ENCODE peak calls at places on chromosome X, in ten cellular contexts. Z is GM12865; M is activated CD4-positive, alpha-beta T cell treated with anti-CD3 and anti-CD28 coated beads, Interleukin-2, amount 50 U/mL, for 24 hours; D is T1000; T is erythroblast; G is NCI-H345; Y is fibroblast of the aortic adventitia; E is ureter; C is SK-N-DZ; V is GDM1. B is an unnamed sample.

GRCh38 chrX:54786972-54787371 is 11.1 kb downstream of the ITIH6 start:
- DNase-seq in G (peak; percentile 8), M (no peak), Y (no peak), V (no peak), T (no peak), Z (peak; percentile 36), E (no peak), C (peak; percentile 17), D (no peak), B (no peak)

GRCh38 chrX:131330735-131331134 is 41.6 kb upstream of the IGSF1 start:
- DNase-seq in G (no peak), T (no peak), D (no peak), C (no peak), E (no peak), Y (no peak), M (no peak), Z (no peak), V (no peak), B (no peak)

GRCh38 chrX:12128017-12128416 is 10.3 kb upstream of the FRMPD4 start:
- DNase-seq in D (no peak), G (no peak), E (no peak), Y (no peak), V (no peak), C (no peak), M (no peak), T (no peak), Z (no peak), B (no peak)

GRCh38 chrX:1528186-1528883 is 8.7 kb downstream of the P2RY8 start:
- DNase-seq in V (no peak), C (no peak), Z (peak; percentile 44), D (no peak), T (no peak), G (no peak), E (peak; percentile 15), Y (no peak), M (no peak), B (no peak)

GRCh38 chrX:130523460-130524394 is 121.9 kb downstream of the RBMX2 start:
- DNase-seq in E (no peak), G (peak; percentile 58), D (peak; percentile 0), Z (no peak), C (peak; percentile 69), T (peak; percentile 42), V (no peak), M (no peak), Y (no peak), B (peak; percentile 24)

GRCh38 chrX:141838016-141838415 is at the start of gene MAGEC3:
- DNase-seq in Y (no peak), V (no peak), D (no peak), G (no peak), E (no peak), C (no peak), T (no peak), Z (no peak), M (no peak), B (no peak)

GRCh38 chrX:130669233-130669632 is 233.8 kb downstream of the ENOX2 start:
- DNase-seq in T (no peak), D (no peak), Y (peak; percentile 28), M (no peak), G (no peak), E (no peak), Z (no peak), C (no peak), V (no peak), B (peak; percentile 59)

GRCh38 chrX:20221902-20222301 is 44.8 kb downstream of the RPS6KA3 start:
- DNase-seq in C (no peak), T (peak; percentile 63), D (no peak), V (no peak), M (no peak), Z (no peak), G (no peak), Y (peak; percentile 19), E (no peak), B (no peak)

GRCh38 chrX:128816919-128817318 is 706.4 kb downstream of the SMARCA1 start:
- DNase-seq in Y (no peak), T (no peak), C (peak; percentile 12), D (no peak), E (no peak), Z (no peak), V (no peak), M (no peak), G (no peak), B (no peak)

GRCh38 chrX:117972681-117973080 is 143.9 kb downstream of the KLHL13 start:
- DNase-seq in M (no peak), T (no peak), Z (no peak), Y (no peak), E (no peak), V (no peak), C (no peak), D (peak; percentile 0), G (peak; percentile 43), B (no peak)

GRCh38 chrX:3738489-3738888 is 25.0 kb upstream of the PRKX start:
- DNase-seq in G (no peak), C (no peak), Y (no peak), T (no peak), Z (no peak), D (no peak), E (no peak), M (no peak), V (peak; percentile 11), B (no peak)

GRCh38 chrX:149528381-149528780 is 12.4 kb upstream of the EOLA1 start:
- DNase-seq in C (no peak), V (no peak), E (no peak), Z (no peak), T (no peak), G (no peak), M (no peak), Y (no peak), D (no peak), B (no peak)

GRCh38 chrX:10579753-10580060 is 40.7 kb downstream of the MID1 start:
- DNase-seq in D (no peak), C (no peak), Z (no peak), V (no peak), T (no peak), Y (peak; percentile 49), M (no peak), E (no peak), G (peak; percentile 17), B (peak; percentile 66)

GRCh38 chrX:79259073-79259689 is 108.0 kb downstream of the ITM2A start:
- DNase-seq in M (no peak), Z (peak; percentile 94), T (no peak), G (no peak), D (no peak), Y (no peak), C (no peak), V (peak; percentile 94), E (no peak), B (no peak)